ENCODE peak calls at places on chromosomes 2 and 18, in five cellular contexts. L, Z, W, E and U are unnamed samples.

GRCh38 chr2:11642972-11643371 is 27.0 kb downstream of the NTSR2 start:
- DNase-seq in Z (no peak), W (no peak), L (no peak), E (no peak), U (no peak)

GRCh38 chr2:85457877-85458316 is 39.4 kb downstream of the SH2D6 start:
- DNase-seq in L (no peak), W (no peak), Z (no peak), E (peak; percentile 97), U (no peak)

GRCh38 chr2:20509766-20510490 is 63.1 kb downstream of the RHOB start:
- DNase-seq in E (peak; percentile 81), W (no peak), Z (no peak), L (peak; percentile 88), U (no peak)

GRCh38 chr2:86787701-86788100 is 3.0 kb downstream of the CD8A start:
- DNase-seq in Z (no peak), L (no peak), E (no peak), W (no peak), U (peak; percentile 32)

GRCh38 chr2:226339616-226340015 is 460.0 kb downstream of the IRS1 start:
- DNase-seq in W (no peak), Z (no peak), E (no peak), L (no peak), U (no peak)

GRCh38 chr2:63477686-63478085 is 110.6 kb downstream of the WDPCP start:
- DNase-seq in L (no peak), W (no peak), E (no peak), Z (no peak), U (no peak)

GRCh38 chr18:57640749-57641148 is 19.1 kb upstream of the NARS1 start:
- DNase-seq in L (no peak), Z (no peak), W (no peak), E (no peak), U (no peak)

GRCh38 chr18:22228930-22229329 is 59.5 kb downstream of the GATA6 start:
- DNase-seq in L (no peak), W (no peak), Z (no peak), E (no peak), U (no peak)

GRCh38 chr18:54390838-54391237 is 33.1 kb downstream of the C18orf54 start:
- DNase-seq in L (no peak), Z (no peak), E (no peak), W (no peak), U (no peak)

GRCh38 chr2:55875434-55876135 is 48.0 kb downstream of the EFEMP1 start:
- DNase-seq in E (no peak), L (no peak), W (peak; percentile 24), Z (no peak), U (no peak)

GRCh38 chr2:127455566-127456493 is 37.6 kb downstream of the PROC start:
- DNase-seq in W (no peak), Z (no peak), E (peak; percentile 18), L (no peak), U (no peak)

GRCh38 chr2:9697904-9698303 is 67.1 kb upstream of the YWHAQ start:
- DNase-seq in E (no peak), Z (no peak), W (no peak), L (no peak), U (no peak)

GRCh38 chr2:127174176-127174575 is 45.9 kb downstream of the CYP27C1 start:
- DNase-seq in L (peak; percentile 57), Z (no peak), W (no peak), E (peak; percentile 44), U (no peak)

GRCh38 chr2:45595724-45596435 is 15.2 kb downstream of the SRBD1 start:
- DNase-seq in L (peak; percentile 59), Z (no peak), E (peak; percentile 75), W (peak; percentile 61), U (no peak)

GRCh38 chr2:223026357-223027110 is 25.5 kb upstream of the KCNE4 start:
- DNase-seq in E (peak; percentile 37), L (no peak), W (no peak), Z (no peak), U (no peak)

GRCh38 chr18:71784777-71785176 is 759.4 kb downstream of the CBLN2 start:
- DNase-seq in L (peak; percentile 9), W (no peak), E (no peak), Z (no peak), U (no peak)

GRCh38 chr2:227697013-227697412 is 20.8 kb downstream of the SLC19A3 start:
- DNase-seq in E (no peak), L (no peak), Z (no peak), W (no peak), U (no peak)

GRCh38 chr2:150946831-150947230 is 314.8 kb downstream of the RBM43 start:
- DNase-seq in L (no peak), Z (no peak), E (no peak), W (no peak), U (no peak)

GRCh38 chr2:240561325-240561971 is 1.3 kb downstream of the DUSP28 start:
- DNase-seq in L (peak; percentile 41), Z (no peak), W (no peak), E (peak; percentile 80), U (no peak)

GRCh38 chr18:13377496-13377895 is 158.9 kb downstream of the LDLRAD4 start:
- DNase-seq in Z (no peak), E (peak; percentile 87), L (no peak), W (no peak), U (no peak)

GRCh38 chr2:238462782-238463396 is 36.2 kb downstream of the ASB1 start:
- DNase-seq in Z (no peak), E (peak; percentile 71), W (peak; percentile 35), L (peak; percentile 69), U (peak; percentile 17)

GRCh38 chr18:7232218-7232617 is 1.3 kb downstream of the LRRC30 start:
- DNase-seq in L (no peak), E (no peak), Z (no peak), W (no peak), U (no peak)

GRCh38 chr18:22641973-22642372 is 224.3 kb upstream of the CTAGE1 start:
- DNase-seq in Z (no peak), L (no peak), W (no peak), E (no peak), U (no peak)

GRCh38 chr2:124024491-124025348 is at the start of gene CNTNAP5:
- DNase-seq in E (no peak), W (no peak), L (peak; percentile 71), Z (no peak), U (no peak)

GRCh38 chr18:35282353-35282752 is 7.7 kb downstream of the ZSCAN30 start:
- DNase-seq in E (peak; percentile 85), W (peak; percentile 81), L (no peak), Z (peak; percentile 44), U (no peak)

GRCh38 chr18:48140738-48141137 is 210.3 kb upstream of the SMAD2 start:
- DNase-seq in Z (no peak), L (no peak), W (no peak), E (no peak), U (no peak)

GRCh38 chr2:8543412-8544167 is 138.3 kb upstream of the ID2 start:
- DNase-seq in Z (peak; percentile 24), L (peak; percentile 82), E (peak; percentile 96), W (peak; percentile 80), U (peak; percentile 36)

GRCh38 chr2:2101924-2102323 is 229.2 kb downstream of the MYT1L start:
- DNase-seq in W (no peak), Z (no peak), L (peak; percentile 21), E (no peak), U (no peak)

GRCh38 chr18:2442006-2442405 is 129.3 kb downstream of the METTL4 start:
- DNase-seq in W (no peak), E (no peak), L (no peak), Z (no peak), U (no peak)

GRCh38 chr2:85851253-85851955 is 37.4 kb downstream of the ST3GAL5 start:
- DNase-seq in Z (no peak), E (peak; percentile 14), W (no peak), L (no peak), U (no peak)

GRCh38 chr2:62208082-62208757 is 12.3 kb downstream of the B3GNT2 start:
- DNase-seq in W (no peak), Z (no peak), E (no peak), L (no peak), U (no peak)

GRCh38 chr2:63764630-63765029 is 77.1 kb upstream of the UGP2 start:
- DNase-seq in Z (no peak), L (no peak), E (no peak), W (no peak), U (no peak)

GRCh38 chr2:233832869-233833812 is 21.2 kb downstream of the HJURP start:
- DNase-seq in W (no peak), L (peak; percentile 74), E (peak; percentile 86), Z (peak; percentile 15), U (no peak)

GRCh38 chr2:235270951-235271350 is 222.9 kb upstream of the AGAP1 start:
- DNase-seq in L (no peak), W (peak; percentile 52), E (peak; percentile 75), Z (no peak), U (peak; percentile 7)

GRCh38 chr2:173354073-173354600 is 535 bp upstream of the CDCA7 start:
- DNase-seq in W (peak; percentile 2), Z (no peak), L (no peak), E (peak; percentile 25), U (no peak)